ENCODE peak calls at places on chromosomes 2 and 18, in five cellular contexts. S, A, G, P and R are unnamed samples.

GRCh38 chr2:75431757-75432156 is 129.0 kb downstream of the EVA1A start:
- DNase-seq in S (no peak), A (no peak), G (no peak), P (no peak), R (no peak)

GRCh38 chr2:105919826-105920225 is 175.1 kb downstream of the NCK2 start:
- DNase-seq in S (no peak), A (peak), G (no peak), P (no peak), R (no peak)

GRCh38 chr18:58687871-58688308 is 16.6 kb downstream of the MALT1 start:
- DNase-seq in S (no peak), A (no peak), G (no peak), P (no peak), R (no peak)

GRCh38 chr18:76620326-76620813 is 125.3 kb upstream of the ZNF516 start:
- DNase-seq in S (peak), A (peak), G (peak), P (peak), R (peak)

GRCh38 chr2:6978991-6979390 is 61.8 kb downstream of the RNF144A start:
- DNase-seq in S (no peak), A (no peak), G (no peak), P (no peak), R (no peak)

GRCh38 chr2:39000552-39000951 is 110.9 kb downstream of the ARHGEF33 start:
- DNase-seq in S (no peak), A (no peak), G (peak), P (no peak), R (no peak)

GRCh38 chr2:167335627-167336026 is 447.3 kb downstream of the XIRP2 start:
- DNase-seq in S (no peak), A (no peak), G (no peak), P (no peak), R (no peak)

GRCh38 chr2:26631815-26632214 is 9.4 kb downstream of the CIB4 start:
- DNase-seq in S (no peak), A (peak), G (no peak), P (no peak), R (no peak)

GRCh38 chr2:10439185-10439879 is 8.8 kb downstream of the ODC1 start:
- DNase-seq in S (no peak), A (no peak), G (no peak), P (no peak), R (no peak)

GRCh38 chr2:174449033-174449432 is 37.8 kb downstream of the GPR155 start:
- DNase-seq in S (no peak), A (no peak), G (no peak), P (no peak), R (no peak)

GRCh38 chr2:127665267-127665893 is 9.9 kb downstream of the LIMS2 start:
- DNase-seq in S (no peak), A (no peak), G (no peak), P (no peak), R (no peak)

GRCh38 chr18:63158012-63158631 is 161.4 kb downstream of the BCL2 start:
- DNase-seq in S (no peak), A (no peak), G (no peak), P (no peak), R (no peak)

GRCh38 chr2:43609304-43609883 is 13.6 kb upstream of the THADA start:
- DNase-seq in S (peak), A (peak), G (peak), P (peak), R (no peak)

GRCh38 chr2:3628800-3629199 is 29.2 kb upstream of the ALLC start:
- DNase-seq in S (no peak), A (peak), G (no peak), P (no peak), R (peak)

GRCh38 chr2:50444286-50444685 is 587.6 kb downstream of the NRXN1 start:
- DNase-seq in S (peak), A (no peak), G (no peak), P (no peak), R (peak)

GRCh38 chr2:12556762-12557161 is 160.0 kb upstream of the TRIB2 start:
- DNase-seq in S (no peak), A (no peak), G (peak), P (no peak), R (no peak)

GRCh38 chr2:20490300-20491181 is 43.7 kb downstream of the RHOB start:
- DNase-seq in S (no peak), A (no peak), G (no peak), P (no peak), R (no peak)

GRCh38 chr2:178395941-178396585 is 54.9 kb downstream of the PRKRA start:
- DNase-seq in S (no peak), A (no peak), G (no peak), P (no peak), R (no peak)

GRCh38 chr2:96826546-96827278 is 10.6 kb downstream of the CNNM3 start:
- DNase-seq in S (no peak), A (no peak), G (no peak), P (no peak), R (no peak)

GRCh38 chr18:12046751-12047335 is 46.8 kb upstream of the ANKRD62 start:
- DNase-seq in S (no peak), A (no peak), G (peak), P (no peak), R (no peak)

GRCh38 chr2:27249891-27250651 is 12.8 kb downstream of the SLC30A3 start:
- DNase-seq in S (peak), A (peak), G (peak), P (no peak), R (no peak)

GRCh38 chr18:4016391-4017049 is 438.6 kb downstream of the DLGAP1 start:
- DNase-seq in S (no peak), A (no peak), G (no peak), P (no peak), R (no peak)